ENCODE peak calls at places on chromosomes 16 and 17, in nine cellular contexts. One of them, this sample, is unnamed.

GRCh38 chr17:57084361-57084801 is 665 bp upstream of the AKAP1 start:
- DNase-seq in AG09319: no peak
- DNase-seq in WTC11: no peak
- DNase-seq in cardiac muscle cell: no peak
- DNase-seq in A549: no peak
- DNase-seq in brain microvascular endothelial cell: no peak
- DNase-seq in mucosa of descending colon: no peak
- DNase-seq in PC-3: peak
- DNase-seq in Peyer's patch: no peak
- DNase-seq in this sample: no peak

GRCh38 chr17:42674755-42675347 is 1.9 kb downstream of the PLEKHH3 start:
- DNase-seq in AG09319: no peak
- DNase-seq in WTC11: peak
- DNase-seq in cardiac muscle cell: no peak
- DNase-seq in A549: no peak
- DNase-seq in brain microvascular endothelial cell: no peak
- DNase-seq in mucosa of descending colon: no peak
- DNase-seq in PC-3: no peak
- DNase-seq in Peyer's patch: no peak
- DNase-seq in this sample: no peak

GRCh38 chr17:46929413-46929812 is 6.5 kb downstream of the GOSR2 start:
- DNase-seq in AG09319: no peak
- DNase-seq in WTC11: no peak
- DNase-seq in cardiac muscle cell: no peak
- DNase-seq in A549: no peak
- DNase-seq in brain microvascular endothelial cell: peak
- DNase-seq in mucosa of descending colon: no peak
- DNase-seq in PC-3: peak
- DNase-seq in Peyer's patch: peak
- DNase-seq in this sample: no peak

GRCh38 chr17:46135879-46136562 is 57.2 kb downstream of the KANSL1 start:
- DNase-seq in AG09319: no peak
- DNase-seq in WTC11: no peak
- DNase-seq in cardiac muscle cell: no peak
- DNase-seq in A549: no peak
- DNase-seq in brain microvascular endothelial cell: no peak
- DNase-seq in mucosa of descending colon: no peak
- DNase-seq in PC-3: no peak
- DNase-seq in Peyer's patch: no peak
- DNase-seq in this sample: no peak

GRCh38 chr17:50170662-50171370 is 5.0 kb downstream of the SGCA start:
- DNase-seq in AG09319: no peak
- DNase-seq in WTC11: no peak
- DNase-seq in cardiac muscle cell: no peak
- DNase-seq in A549: no peak
- DNase-seq in brain microvascular endothelial cell: no peak
- DNase-seq in mucosa of descending colon: peak
- DNase-seq in PC-3: peak
- DNase-seq in Peyer's patch: no peak
- DNase-seq in this sample: peak

GRCh38 chr16:59111280-59111679 is 377.2 kb upstream of the GOT2 start:
- DNase-seq in AG09319: no peak
- DNase-seq in WTC11: no peak
- DNase-seq in cardiac muscle cell: no peak
- DNase-seq in A549: no peak
- DNase-seq in brain microvascular endothelial cell: no peak
- DNase-seq in mucosa of descending colon: no peak
- DNase-seq in PC-3: no peak
- DNase-seq in Peyer's patch: no peak
- DNase-seq in this sample: no peak

GRCh38 chr17:79812969-79813825 is 16.3 kb upstream of the CBX8 start:
- DNase-seq in AG09319: no peak
- DNase-seq in WTC11: no peak
- DNase-seq in cardiac muscle cell: no peak
- DNase-seq in A549: no peak
- DNase-seq in brain microvascular endothelial cell: no peak
- DNase-seq in mucosa of descending colon: no peak
- DNase-seq in PC-3: no peak
- DNase-seq in Peyer's patch: no peak
- DNase-seq in this sample: no peak

GRCh38 chr16:65749566-65749965 is 616.9 kb upstream of the CDH5 start:
- DNase-seq in AG09319: no peak
- DNase-seq in WTC11: no peak
- DNase-seq in cardiac muscle cell: no peak
- DNase-seq in A549: no peak
- DNase-seq in brain microvascular endothelial cell: no peak
- DNase-seq in mucosa of descending colon: no peak
- DNase-seq in PC-3: no peak
- DNase-seq in Peyer's patch: no peak
- DNase-seq in this sample: no peak

GRCh38 chr16:73071131-73071940 is 23.4 kb upstream of the ZFHX3 start:
- DNase-seq in AG09319: no peak
- DNase-seq in WTC11: peak
- DNase-seq in cardiac muscle cell: peak
- DNase-seq in A549: peak
- DNase-seq in brain microvascular endothelial cell: no peak
- DNase-seq in mucosa of descending colon: peak
- DNase-seq in PC-3: peak
- DNase-seq in Peyer's patch: peak
- DNase-seq in this sample: no peak

GRCh38 chr16:85980686-85981085 is 81.7 kb downstream of the IRF8 start:
- DNase-seq in AG09319: no peak
- DNase-seq in WTC11: no peak
- DNase-seq in cardiac muscle cell: no peak
- DNase-seq in A549: no peak
- DNase-seq in brain microvascular endothelial cell: no peak
- DNase-seq in mucosa of descending colon: no peak
- DNase-seq in PC-3: no peak
- DNase-seq in Peyer's patch: no peak
- DNase-seq in this sample: no peak

GRCh38 chr16:50596762-50597450 is 48.7 kb downstream of the NKD1 start:
- DNase-seq in AG09319: no peak
- DNase-seq in WTC11: no peak
- DNase-seq in cardiac muscle cell: no peak
- DNase-seq in A549: no peak
- DNase-seq in brain microvascular endothelial cell: no peak
- DNase-seq in mucosa of descending colon: no peak
- DNase-seq in PC-3: no peak
- DNase-seq in Peyer's patch: no peak
- DNase-seq in this sample: no peak

GRCh38 chr17:13209091-13209490 is 191.3 kb upstream of the ELAC2 start:
- DNase-seq in AG09319: no peak
- DNase-seq in WTC11: no peak
- DNase-seq in cardiac muscle cell: no peak
- DNase-seq in A549: no peak
- DNase-seq in brain microvascular endothelial cell: no peak
- DNase-seq in mucosa of descending colon: no peak
- DNase-seq in PC-3: peak
- DNase-seq in Peyer's patch: no peak
- DNase-seq in this sample: no peak

GRCh38 chr17:63124958-63125357 is 158.9 kb downstream of the TANC2 start:
- DNase-seq in AG09319: no peak
- DNase-seq in WTC11: no peak
- DNase-seq in cardiac muscle cell: no peak
- DNase-seq in A549: no peak
- DNase-seq in brain microvascular endothelial cell: no peak
- DNase-seq in mucosa of descending colon: no peak
- DNase-seq in PC-3: no peak
- DNase-seq in Peyer's patch: no peak
- DNase-seq in this sample: no peak

GRCh38 chr17:10739341-10739905 is 9.6 kb upstream of the TMEM220 start:
- DNase-seq in AG09319: no peak
- DNase-seq in WTC11: no peak
- DNase-seq in cardiac muscle cell: peak
- DNase-seq in A549: no peak
- DNase-seq in brain microvascular endothelial cell: no peak
- DNase-seq in mucosa of descending colon: no peak
- DNase-seq in PC-3: no peak
- DNase-seq in Peyer's patch: peak
- DNase-seq in this sample: no peak

DNA sequence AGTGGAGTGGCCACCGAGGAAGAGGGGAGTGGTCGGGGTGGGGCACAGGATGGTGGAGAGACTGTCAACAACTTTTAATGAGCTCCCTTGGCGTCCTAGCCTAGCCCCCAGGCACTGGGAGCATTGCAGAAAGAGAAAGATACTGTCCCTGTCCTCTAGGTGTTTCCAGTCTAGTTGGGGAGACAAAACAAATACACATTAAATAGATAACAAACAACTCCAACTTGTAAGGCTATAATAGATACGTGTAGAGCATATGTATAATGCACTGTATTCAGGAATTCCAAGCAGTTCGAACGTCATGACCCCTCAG is 435 bp upstream of the UBE2O start:
- DNase-seq in AG09319: no peak
- DNase-seq in WTC11: no peak
- DNase-seq in cardiac muscle cell: no peak
- DNase-seq in A549: no peak
- DNase-seq in brain microvascular endothelial cell: no peak
- DNase-seq in mucosa of descending colon: no peak
- DNase-seq in PC-3: no peak
- DNase-seq in Peyer's patch: no peak
- DNase-seq in this sample: no peak
- TF ChIP-seq CTCF in AG09319: no peak
- TF ChIP-seq CTCF in WTC11: no peak
- TF ChIP-seq CTCF in cardiac muscle cell: no peak
- TF ChIP-seq CTCF in A549: no peak
- TF ChIP-seq CTCF in brain microvascular endothelial cell: no peak
- TF ChIP-seq CTCF in mucosa of descending colon: no peak
- TF ChIP-seq CTCF in PC-3: no peak
- TF ChIP-seq CTCF in Peyer's patch: no peak
- TF ChIP-seq CTCF in this sample: no peak

DNA sequence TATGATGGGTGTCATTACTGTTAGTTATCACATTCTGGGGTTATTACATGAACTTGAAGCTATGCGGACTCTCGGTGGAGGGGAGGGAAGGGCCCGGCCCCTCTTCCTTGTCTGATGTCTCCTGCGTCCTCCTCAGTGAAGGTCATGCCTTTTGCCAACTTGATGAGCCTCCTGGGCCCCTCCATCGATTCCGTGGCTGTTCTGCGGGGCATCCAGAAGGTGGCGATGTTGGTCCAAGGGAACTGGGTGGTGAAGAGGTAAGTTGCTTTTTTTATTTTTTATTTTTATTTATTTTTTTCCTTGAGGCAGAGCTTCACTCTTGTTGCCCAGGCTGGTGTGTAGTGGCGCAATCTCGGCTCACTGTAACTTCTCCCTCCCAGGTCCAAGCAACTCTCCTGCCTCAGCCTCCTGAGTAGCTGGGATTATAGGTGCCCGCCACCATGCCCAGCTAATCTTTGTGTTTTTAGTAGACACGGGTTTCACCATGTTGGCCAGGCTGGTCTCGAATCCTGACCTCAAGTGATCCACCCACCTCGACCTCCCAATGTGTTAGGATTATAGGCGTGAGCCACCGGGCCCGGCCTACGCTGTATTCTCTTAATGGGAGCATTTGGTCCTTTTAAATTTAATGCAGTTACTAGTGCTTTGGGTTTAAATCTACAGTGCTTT is 21.6 kb downstream of the POLR3E start:
- DNase-seq in AG09319: no peak
- DNase-seq in WTC11: peak
- DNase-seq in cardiac muscle cell: no peak
- DNase-seq in A549: peak
- DNase-seq in brain microvascular endothelial cell: peak
- DNase-seq in mucosa of descending colon: no peak
- DNase-seq in PC-3: peak
- DNase-seq in Peyer's patch: peak
- DNase-seq in this sample: peak
- TF ChIP-seq CTCF in AG09319: peak
- TF ChIP-seq CTCF in WTC11: peak
- TF ChIP-seq CTCF in cardiac muscle cell: peak
- TF ChIP-seq CTCF in A549: peak
- TF ChIP-seq CTCF in brain microvascular endothelial cell: peak
- TF ChIP-seq CTCF in mucosa of descending colon: no peak
- TF ChIP-seq CTCF in PC-3: peak
- TF ChIP-seq CTCF in Peyer's patch: peak
- TF ChIP-seq CTCF in this sample: peak

GRCh38 chr17:40884708-40885512 is at the start of gene KRT20:
- DNase-seq in AG09319: no peak
- DNase-seq in WTC11: no peak
- DNase-seq in cardiac muscle cell: no peak
- DNase-seq in A549: no peak
- DNase-seq in brain microvascular endothelial cell: no peak
- DNase-seq in mucosa of descending colon: peak
- DNase-seq in PC-3: peak
- DNase-seq in Peyer's patch: peak
- DNase-seq in this sample: no peak
- TF ChIP-seq CTCF in AG09319: no peak
- TF ChIP-seq CTCF in WTC11: no peak
- TF ChIP-seq CTCF in cardiac muscle cell: peak
- TF ChIP-seq CTCF in A549: peak
- TF ChIP-seq CTCF in brain microvascular endothelial cell: peak
- TF ChIP-seq CTCF in mucosa of descending colon: no peak
- TF ChIP-seq CTCF in PC-3: peak
- TF ChIP-seq CTCF in Peyer's patch: peak
- TF ChIP-seq CTCF in this sample: no peak

GRCh38 chr16:25135239-25135878 is 23.8 kb downstream of the LCMT1 start:
- DNase-seq in AG09319: no peak
- DNase-seq in WTC11: no peak
- DNase-seq in cardiac muscle cell: no peak
- DNase-seq in A549: peak
- DNase-seq in brain microvascular endothelial cell: peak
- DNase-seq in mucosa of descending colon: no peak
- DNase-seq in PC-3: peak
- DNase-seq in Peyer's patch: no peak
- DNase-seq in this sample: no peak
- TF ChIP-seq CTCF in AG09319: peak
- TF ChIP-seq CTCF in WTC11: no peak
- TF ChIP-seq CTCF in cardiac muscle cell: no peak
- TF ChIP-seq CTCF in A549: peak
- TF ChIP-seq CTCF in brain microvascular endothelial cell: peak
- TF ChIP-seq CTCF in mucosa of descending colon: no peak
- TF ChIP-seq CTCF in PC-3: peak
- TF ChIP-seq CTCF in Peyer's patch: peak
- TF ChIP-seq CTCF in this sample: no peak

DNA sequence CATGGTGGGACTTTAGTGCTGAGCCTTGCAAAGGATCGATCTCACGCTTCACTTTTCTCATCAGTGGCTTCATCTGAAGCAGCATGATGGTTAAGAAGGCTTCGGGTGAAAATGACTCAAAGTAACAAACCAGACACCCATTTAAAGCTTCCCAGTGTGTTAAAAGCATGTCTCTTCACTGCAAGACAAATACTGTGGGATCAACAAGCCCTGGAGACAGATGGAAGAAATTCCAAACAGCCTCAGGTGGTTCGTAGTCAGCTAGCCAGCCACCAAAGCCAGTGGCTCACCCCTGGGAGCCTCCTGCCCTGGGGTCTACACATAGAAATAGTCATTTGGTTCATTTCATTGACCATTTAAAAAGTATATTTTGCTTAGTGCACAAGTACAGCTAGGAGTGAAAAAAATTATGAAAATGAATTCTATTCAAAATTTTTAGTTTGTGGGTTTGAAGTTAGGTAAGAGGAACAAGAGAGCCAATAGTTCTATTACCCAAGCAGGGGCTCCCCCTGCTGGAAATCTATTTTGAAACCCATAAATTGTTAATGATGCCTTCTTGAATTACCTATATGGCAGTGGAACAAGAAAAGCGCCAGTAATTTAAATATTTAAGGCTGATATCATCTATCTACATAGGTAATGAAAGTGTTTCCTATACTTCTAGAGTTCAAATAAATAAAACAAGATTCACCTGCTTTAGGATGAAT is 51.6 kb downstream of the PMP22 start:
- DNase-seq in AG09319: peak
- DNase-seq in WTC11: no peak
- DNase-seq in cardiac muscle cell: peak
- DNase-seq in A549: peak
- DNase-seq in brain microvascular endothelial cell: peak
- DNase-seq in mucosa of descending colon: no peak
- DNase-seq in PC-3: peak
- DNase-seq in Peyer's patch: no peak
- DNase-seq in this sample: no peak
- TF ChIP-seq CTCF in AG09319: peak
- TF ChIP-seq CTCF in WTC11: peak
- TF ChIP-seq CTCF in cardiac muscle cell: peak
- TF ChIP-seq CTCF in A549: peak
- TF ChIP-seq CTCF in brain microvascular endothelial cell: peak
- TF ChIP-seq CTCF in mucosa of descending colon: no peak
- TF ChIP-seq CTCF in PC-3: peak
- TF ChIP-seq CTCF in Peyer's patch: peak
- TF ChIP-seq CTCF in this sample: no peak